ENCODE peak calls at places on chromosomes 13 and 19, in eight cellular contexts. One of them, this sample, is unnamed.

GRCh38 chr13:44664308-44664707 is 88.2 kb upstream of the TSC22D1 start:
- DNase-seq in amniotic stem cell: no peak
- DNase-seq in brain microvascular endothelial cell: no peak
- DNase-seq in kidney tubule cell: no peak
- DNase-seq in neural crest cell: no peak
- DNase-seq in gastrocnemius medialis: no peak
- DNase-seq in NCI-H1436: peak
- DNase-seq in stimulated activated CD4-positive, alpha-beta T cell treated with anti-CD3 and anti-CD28 coated beads, Interleukin-2, amount 100 ng/mL, for 24 hours: no peak
- DNase-seq in this sample: no peak

GRCh38 chr13:39515231-39515630 is 87.8 kb downstream of the LHFPL6 start:
- DNase-seq in NCI-H1436: no peak
- DNase-seq in stimulated activated CD4-positive, alpha-beta T cell treated with anti-CD3 and anti-CD28 coated beads, Interleukin-2, amount 100 ng/mL, for 24 hours: no peak
- DNase-seq in neural crest cell: no peak
- DNase-seq in brain microvascular endothelial cell: no peak
- DNase-seq in kidney tubule cell: no peak
- DNase-seq in gastrocnemius medialis: no peak
- DNase-seq in amniotic stem cell: no peak
- DNase-seq in this sample: no peak

GRCh38 chr19:5927439-5927821 is 13.4 kb downstream of the CAPS start:
- DNase-seq in kidney tubule cell: no peak
- DNase-seq in brain microvascular endothelial cell: no peak
- DNase-seq in gastrocnemius medialis: no peak
- DNase-seq in amniotic stem cell: no peak
- DNase-seq in neural crest cell: no peak
- DNase-seq in NCI-H1436: no peak
- DNase-seq in stimulated activated CD4-positive, alpha-beta T cell treated with anti-CD3 and anti-CD28 coated beads, Interleukin-2, amount 100 ng/mL, for 24 hours: no peak
- DNase-seq in this sample: no peak

GRCh38 chr13:40388617-40389016 is 277.8 kb downstream of the FOXO1 start:
- DNase-seq in brain microvascular endothelial cell: peak
- DNase-seq in amniotic stem cell: no peak
- DNase-seq in gastrocnemius medialis: no peak
- DNase-seq in kidney tubule cell: peak
- DNase-seq in neural crest cell: no peak
- DNase-seq in stimulated activated CD4-positive, alpha-beta T cell treated with anti-CD3 and anti-CD28 coated beads, Interleukin-2, amount 100 ng/mL, for 24 hours: peak
- DNase-seq in NCI-H1436: no peak
- DNase-seq in this sample: peak

GRCh38 chr19:29397748-29398147 is 128.0 kb upstream of the VSTM2B start:
- DNase-seq in brain microvascular endothelial cell: no peak
- DNase-seq in kidney tubule cell: no peak
- DNase-seq in gastrocnemius medialis: no peak
- DNase-seq in amniotic stem cell: no peak
- DNase-seq in neural crest cell: no peak
- DNase-seq in NCI-H1436: peak
- DNase-seq in stimulated activated CD4-positive, alpha-beta T cell treated with anti-CD3 and anti-CD28 coated beads, Interleukin-2, amount 100 ng/mL, for 24 hours: no peak
- DNase-seq in this sample: no peak

GRCh38 chr19:4713384-4713951 is 10.2 kb downstream of the DPP9 start:
- DNase-seq in NCI-H1436: no peak
- DNase-seq in neural crest cell: no peak
- DNase-seq in gastrocnemius medialis: peak
- DNase-seq in amniotic stem cell: peak
- DNase-seq in stimulated activated CD4-positive, alpha-beta T cell treated with anti-CD3 and anti-CD28 coated beads, Interleukin-2, amount 100 ng/mL, for 24 hours: no peak
- DNase-seq in kidney tubule cell: peak
- DNase-seq in brain microvascular endothelial cell: peak
- DNase-seq in this sample: no peak

GRCh38 chr19:13210941-13211340 is 60.7 kb downstream of the IER2 start:
- DNase-seq in amniotic stem cell: no peak
- DNase-seq in neural crest cell: no peak
- DNase-seq in stimulated activated CD4-positive, alpha-beta T cell treated with anti-CD3 and anti-CD28 coated beads, Interleukin-2, amount 100 ng/mL, for 24 hours: no peak
- DNase-seq in kidney tubule cell: no peak
- DNase-seq in gastrocnemius medialis: no peak
- DNase-seq in brain microvascular endothelial cell: no peak
- DNase-seq in NCI-H1436: no peak
- DNase-seq in this sample: no peak

GRCh38 chr13:27006519-27007161 is 165.0 kb downstream of the USP12 start:
- DNase-seq in NCI-H1436: no peak
- DNase-seq in amniotic stem cell: no peak
- DNase-seq in brain microvascular endothelial cell: peak
- DNase-seq in gastrocnemius medialis: no peak
- DNase-seq in neural crest cell: no peak
- DNase-seq in kidney tubule cell: peak
- DNase-seq in stimulated activated CD4-positive, alpha-beta T cell treated with anti-CD3 and anti-CD28 coated beads, Interleukin-2, amount 100 ng/mL, for 24 hours: no peak
- DNase-seq in this sample: no peak

GRCh38 chr19:14502334-14503092 is 6.6 kb upstream of the GIPC1 start:
- DNase-seq in neural crest cell: no peak
- DNase-seq in kidney tubule cell: no peak
- DNase-seq in gastrocnemius medialis: no peak
- DNase-seq in amniotic stem cell: no peak
- DNase-seq in brain microvascular endothelial cell: no peak
- DNase-seq in stimulated activated CD4-positive, alpha-beta T cell treated with anti-CD3 and anti-CD28 coated beads, Interleukin-2, amount 100 ng/mL, for 24 hours: no peak
- DNase-seq in NCI-H1436: no peak
- DNase-seq in this sample: no peak

GRCh38 chr13:23608704-23609413 is 38.6 kb downstream of the TNFRSF19 start:
- DNase-seq in stimulated activated CD4-positive, alpha-beta T cell treated with anti-CD3 and anti-CD28 coated beads, Interleukin-2, amount 100 ng/mL, for 24 hours: no peak
- DNase-seq in gastrocnemius medialis: no peak
- DNase-seq in amniotic stem cell: no peak
- DNase-seq in neural crest cell: no peak
- DNase-seq in brain microvascular endothelial cell: peak
- DNase-seq in kidney tubule cell: peak
- DNase-seq in NCI-H1436: no peak
- DNase-seq in this sample: no peak

GRCh38 chr13:102774210-102774560 is 599 bp upstream of the TEX30 start:
- DNase-seq in kidney tubule cell: no peak
- DNase-seq in amniotic stem cell: no peak
- DNase-seq in NCI-H1436: no peak
- DNase-seq in stimulated activated CD4-positive, alpha-beta T cell treated with anti-CD3 and anti-CD28 coated beads, Interleukin-2, amount 100 ng/mL, for 24 hours: no peak
- DNase-seq in brain microvascular endothelial cell: no peak
- DNase-seq in gastrocnemius medialis: no peak
- DNase-seq in neural crest cell: no peak
- DNase-seq in this sample: no peak

GRCh38 chr13:106415427-106415826 is 120.0 kb downstream of the EFNB2 start:
- DNase-seq in gastrocnemius medialis: no peak
- DNase-seq in kidney tubule cell: no peak
- DNase-seq in brain microvascular endothelial cell: no peak
- DNase-seq in stimulated activated CD4-positive, alpha-beta T cell treated with anti-CD3 and anti-CD28 coated beads, Interleukin-2, amount 100 ng/mL, for 24 hours: no peak
- DNase-seq in amniotic stem cell: no peak
- DNase-seq in neural crest cell: no peak
- DNase-seq in NCI-H1436: no peak
- DNase-seq in this sample: no peak

GRCh38 chr13:20526664-20527063 is 1.0 kb upstream of the CRYL1 start:
- DNase-seq in amniotic stem cell: no peak
- DNase-seq in NCI-H1436: no peak
- DNase-seq in neural crest cell: no peak
- DNase-seq in kidney tubule cell: peak
- DNase-seq in stimulated activated CD4-positive, alpha-beta T cell treated with anti-CD3 and anti-CD28 coated beads, Interleukin-2, amount 100 ng/mL, for 24 hours: no peak
- DNase-seq in brain microvascular endothelial cell: peak
- DNase-seq in gastrocnemius medialis: no peak
- DNase-seq in this sample: no peak

GRCh38 chr13:111864566-111864965 is 202.4 kb upstream of the SOX1 start:
- DNase-seq in stimulated activated CD4-positive, alpha-beta T cell treated with anti-CD3 and anti-CD28 coated beads, Interleukin-2, amount 100 ng/mL, for 24 hours: no peak
- DNase-seq in neural crest cell: no peak
- DNase-seq in brain microvascular endothelial cell: no peak
- DNase-seq in kidney tubule cell: no peak
- DNase-seq in NCI-H1436: no peak
- DNase-seq in gastrocnemius medialis: no peak
- DNase-seq in amniotic stem cell: no peak
- DNase-seq in this sample: no peak

GRCh38 chr19:48988860-48989259 is 4.2 kb downstream of the GYS1 start:
- DNase-seq in NCI-H1436: no peak
- DNase-seq in neural crest cell: no peak
- DNase-seq in gastrocnemius medialis: no peak
- DNase-seq in kidney tubule cell: no peak
- DNase-seq in amniotic stem cell: no peak
- DNase-seq in stimulated activated CD4-positive, alpha-beta T cell treated with anti-CD3 and anti-CD28 coated beads, Interleukin-2, amount 100 ng/mL, for 24 hours: no peak
- DNase-seq in brain microvascular endothelial cell: no peak
- DNase-seq in this sample: no peak

GRCh38 chr19:12783849-12784393 is 7.4 kb upstream of the JUNB start:
- DNase-seq in amniotic stem cell: no peak
- DNase-seq in NCI-H1436: no peak
- DNase-seq in neural crest cell: no peak
- DNase-seq in stimulated activated CD4-positive, alpha-beta T cell treated with anti-CD3 and anti-CD28 coated beads, Interleukin-2, amount 100 ng/mL, for 24 hours: no peak
- DNase-seq in kidney tubule cell: peak
- DNase-seq in brain microvascular endothelial cell: no peak
- DNase-seq in gastrocnemius medialis: no peak
- DNase-seq in this sample: peak

GRCh38 chr19:47461876-47462275 is 9.8 kb downstream of the SLC8A2 start:
- DNase-seq in gastrocnemius medialis: no peak
- DNase-seq in neural crest cell: no peak
- DNase-seq in brain microvascular endothelial cell: no peak
- DNase-seq in amniotic stem cell: no peak
- DNase-seq in stimulated activated CD4-positive, alpha-beta T cell treated with anti-CD3 and anti-CD28 coated beads, Interleukin-2, amount 100 ng/mL, for 24 hours: no peak
- DNase-seq in kidney tubule cell: no peak
- DNase-seq in NCI-H1436: no peak
- DNase-seq in this sample: no peak

GRCh38 chr19:41430907-41431306 is 3.7 kb upstream of the B3GNT8 start:
- DNase-seq in stimulated activated CD4-positive, alpha-beta T cell treated with anti-CD3 and anti-CD28 coated beads, Interleukin-2, amount 100 ng/mL, for 24 hours: no peak
- DNase-seq in NCI-H1436: no peak
- DNase-seq in amniotic stem cell: no peak
- DNase-seq in brain microvascular endothelial cell: no peak
- DNase-seq in kidney tubule cell: peak
- DNase-seq in neural crest cell: no peak
- DNase-seq in gastrocnemius medialis: no peak
- DNase-seq in this sample: no peak

GRCh38 chr13:33109801-33110200 is 93.6 kb downstream of the KL start:
- DNase-seq in kidney tubule cell: no peak
- DNase-seq in brain microvascular endothelial cell: no peak
- DNase-seq in NCI-H1436: no peak
- DNase-seq in gastrocnemius medialis: no peak
- DNase-seq in amniotic stem cell: no peak
- DNase-seq in stimulated activated CD4-positive, alpha-beta T cell treated with anti-CD3 and anti-CD28 coated beads, Interleukin-2, amount 100 ng/mL, for 24 hours: no peak
- DNase-seq in neural crest cell: no peak
- DNase-seq in this sample: no peak

GRCh38 chr19:28940751-28941500 is 272.0 kb downstream of the UQCRFS1 start:
- DNase-seq in amniotic stem cell: no peak
- DNase-seq in gastrocnemius medialis: no peak
- DNase-seq in kidney tubule cell: peak
- DNase-seq in stimulated activated CD4-positive, alpha-beta T cell treated with anti-CD3 and anti-CD28 coated beads, Interleukin-2, amount 100 ng/mL, for 24 hours: no peak
- DNase-seq in brain microvascular endothelial cell: peak
- DNase-seq in NCI-H1436: no peak
- DNase-seq in neural crest cell: no peak
- DNase-seq in this sample: no peak

GRCh38 chr19:947707-948533 is 22.1 kb downstream of the ARID3A start:
- DNase-seq in kidney tubule cell: no peak
- DNase-seq in NCI-H1436: no peak
- DNase-seq in stimulated activated CD4-positive, alpha-beta T cell treated with anti-CD3 and anti-CD28 coated beads, Interleukin-2, amount 100 ng/mL, for 24 hours: no peak
- DNase-seq in neural crest cell: no peak
- DNase-seq in amniotic stem cell: no peak
- DNase-seq in brain microvascular endothelial cell: no peak
- DNase-seq in gastrocnemius medialis: peak
- DNase-seq in this sample: no peak

GRCh38 chr13:52879950-52880650 is 31.7 kb upstream of the PCDH8 start:
- DNase-seq in NCI-H1436: no peak
- DNase-seq in gastrocnemius medialis: no peak
- DNase-seq in kidney tubule cell: no peak
- DNase-seq in amniotic stem cell: no peak
- DNase-seq in stimulated activated CD4-positive, alpha-beta T cell treated with anti-CD3 and anti-CD28 coated beads, Interleukin-2, amount 100 ng/mL, for 24 hours: no peak
- DNase-seq in neural crest cell: no peak
- DNase-seq in brain microvascular endothelial cell: no peak
- DNase-seq in this sample: no peak

GRCh38 chr19:14479985-14480694 is 5.0 kb upstream of the PTGER1 start:
- DNase-seq in amniotic stem cell: no peak
- DNase-seq in gastrocnemius medialis: no peak
- DNase-seq in neural crest cell: peak
- DNase-seq in brain microvascular endothelial cell: no peak
- DNase-seq in NCI-H1436: no peak
- DNase-seq in kidney tubule cell: peak
- DNase-seq in stimulated activated CD4-positive, alpha-beta T cell treated with anti-CD3 and anti-CD28 coated beads, Interleukin-2, amount 100 ng/mL, for 24 hours: peak
- DNase-seq in this sample: peak

GRCh38 chr13:59178344-59178743 is 985.4 kb downstream of the DIAPH3 start:
- DNase-seq in NCI-H1436: no peak
- DNase-seq in kidney tubule cell: no peak
- DNase-seq in brain microvascular endothelial cell: peak
- DNase-seq in neural crest cell: no peak
- DNase-seq in gastrocnemius medialis: no peak
- DNase-seq in stimulated activated CD4-positive, alpha-beta T cell treated with anti-CD3 and anti-CD28 coated beads, Interleukin-2, amount 100 ng/mL, for 24 hours: no peak
- DNase-seq in amniotic stem cell: no peak
- DNase-seq in this sample: no peak

GRCh38 chr19:45526143-45526542 is 18.9 kb downstream of the VASP start:
- DNase-seq in brain microvascular endothelial cell: peak
- DNase-seq in amniotic stem cell: no peak
- DNase-seq in NCI-H1436: no peak
- DNase-seq in gastrocnemius medialis: peak
- DNase-seq in stimulated activated CD4-positive, alpha-beta T cell treated with anti-CD3 and anti-CD28 coated beads, Interleukin-2, amount 100 ng/mL, for 24 hours: no peak
- DNase-seq in neural crest cell: peak
- DNase-seq in kidney tubule cell: peak
- DNase-seq in this sample: no peak

GRCh38 chr13:39835253-39835652 is 179.8 kb downstream of the COG6 start:
- DNase-seq in NCI-H1436: no peak
- DNase-seq in amniotic stem cell: no peak
- DNase-seq in brain microvascular endothelial cell: peak
- DNase-seq in kidney tubule cell: peak
- DNase-seq in stimulated activated CD4-positive, alpha-beta T cell treated with anti-CD3 and anti-CD28 coated beads, Interleukin-2, amount 100 ng/mL, for 24 hours: no peak
- DNase-seq in neural crest cell: no peak
- DNase-seq in gastrocnemius medialis: no peak
- DNase-seq in this sample: no peak

GRCh38 chr19:4455742-4456565 is 1.6 kb downstream of the UBXN6 start:
- DNase-seq in neural crest cell: no peak
- DNase-seq in brain microvascular endothelial cell: peak
- DNase-seq in NCI-H1436: no peak
- DNase-seq in gastrocnemius medialis: peak
- DNase-seq in stimulated activated CD4-positive, alpha-beta T cell treated with anti-CD3 and anti-CD28 coated beads, Interleukin-2, amount 100 ng/mL, for 24 hours: no peak
- DNase-seq in kidney tubule cell: peak
- DNase-seq in amniotic stem cell: peak
- DNase-seq in this sample: no peak

GRCh38 chr19:55355213-55355821 is 798 bp upstream of the COX6B2 start:
- DNase-seq in neural crest cell: no peak
- DNase-seq in brain microvascular endothelial cell: no peak
- DNase-seq in NCI-H1436: no peak
- DNase-seq in stimulated activated CD4-positive, alpha-beta T cell treated with anti-CD3 and anti-CD28 coated beads, Interleukin-2, amount 100 ng/mL, for 24 hours: no peak
- DNase-seq in gastrocnemius medialis: no peak
- DNase-seq in amniotic stem cell: no peak
- DNase-seq in kidney tubule cell: no peak
- DNase-seq in this sample: no peak

GRCh38 chr13:109665211-109665610 is 121.2 kb downstream of the IRS2 start:
- DNase-seq in NCI-H1436: no peak
- DNase-seq in brain microvascular endothelial cell: no peak
- DNase-seq in gastrocnemius medialis: no peak
- DNase-seq in stimulated activated CD4-positive, alpha-beta T cell treated with anti-CD3 and anti-CD28 coated beads, Interleukin-2, amount 100 ng/mL, for 24 hours: no peak
- DNase-seq in amniotic stem cell: no peak
- DNase-seq in kidney tubule cell: no peak
- DNase-seq in neural crest cell: no peak
- DNase-seq in this sample: no peak

This sample was measured in T-helper 2 cell treated with Interferon-gamma antibody and Interleukin-4, amounts not matched to agents 5 μg/mL and 100 μg/mL, for 36 hours.